ENCODE peak calls at places on chromosomes 11 and 22, in four cellular contexts. T is pancreas, F is neural progenitor cell, X is testis. E is an unnamed sample.

GRCh38 chr22:38935023-38935422 is 22.4 kb upstream of the APOBEC3A start:
- DNase-seq in T (peak; percentile 98), F (no peak), X (no peak), E (peak; percentile 89)

GRCh38 chr22:27347951-27348350 is 453.6 kb downstream of the MN1 start:
- DNase-seq in T (no peak), F (peak; percentile 44), X (no peak), E (no peak)

GRCh38 chr22:46076651-46077339 is 73.5 kb upstream of the PPARA start:
- DNase-seq in T (peak; percentile 68), F (no peak), X (peak; percentile 58), E (no peak)

GRCh38 chr11:105811242-105811641 is 201.4 kb downstream of the GRIA4 start:
- DNase-seq in T (no peak), F (peak; percentile 13), X (no peak), E (no peak)

GRCh38 chr22:44181912-44182590 is 1.3 kb downstream of the PARVG start:
- DNase-seq in T (no peak), F (no peak), X (no peak), E (no peak)

GRCh38 chr11:77470971-77471370 is 2.9 kb downstream of the PAK1 start:
- DNase-seq in T (no peak), F (no peak), X (no peak), E (no peak)

GRCh38 chr11:34002420-34002819 is 49.1 kb upstream of the CAPRIN1 start:
- DNase-seq in T (no peak), F (no peak), X (no peak), E (no peak)

GRCh38 chr22:38921126-38921525 is 36.3 kb upstream of the APOBEC3A start:
- DNase-seq in T (peak; percentile 97), F (no peak), X (no peak), E (no peak)

GRCh38 chr11:32833921-32834320 is 4.2 kb downstream of the PRRG4 start:
- DNase-seq in T (no peak), F (no peak), X (no peak), E (no peak)

GRCh38 chr11:45930031-45930794 is 7.8 kb downstream of the LARGE2 start:
- DNase-seq in T (peak; percentile 75), F (no peak), X (no peak), E (no peak)

GRCh38 chr11:11313426-11313825 is 39.6 kb downstream of the CSNK2A3 start:
- DNase-seq in T (no peak), F (no peak), X (no peak), E (no peak)

GRCh38 chr11:110470716-110471115 is 41.0 kb downstream of the FDX1 start:
- DNase-seq in T (no peak), F (no peak), X (no peak), E (no peak)

GRCh38 chr11:12653729-12654128 is 20.5 kb upstream of the TEAD1 start:
- DNase-seq in T (no peak), F (no peak), X (no peak), E (no peak)

GRCh38 chr11:60942207-60942606 is 9.8 kb downstream of the SLC15A3 start:
- DNase-seq in T (no peak), F (no peak), X (no peak), E (no peak)

GRCh38 chr11:119205080-119205479 is 1.1 kb upstream of the CBL start:
- DNase-seq in T (no peak), F (no peak), X (no peak), E (no peak)
- H3K27ac ChIP-seq in T (peak overlapping the region; percentile 94), F (no peak overlapping the region), X (peak overlapping the region; percentile 98), E (no peak overlapping the region)

DNA sequence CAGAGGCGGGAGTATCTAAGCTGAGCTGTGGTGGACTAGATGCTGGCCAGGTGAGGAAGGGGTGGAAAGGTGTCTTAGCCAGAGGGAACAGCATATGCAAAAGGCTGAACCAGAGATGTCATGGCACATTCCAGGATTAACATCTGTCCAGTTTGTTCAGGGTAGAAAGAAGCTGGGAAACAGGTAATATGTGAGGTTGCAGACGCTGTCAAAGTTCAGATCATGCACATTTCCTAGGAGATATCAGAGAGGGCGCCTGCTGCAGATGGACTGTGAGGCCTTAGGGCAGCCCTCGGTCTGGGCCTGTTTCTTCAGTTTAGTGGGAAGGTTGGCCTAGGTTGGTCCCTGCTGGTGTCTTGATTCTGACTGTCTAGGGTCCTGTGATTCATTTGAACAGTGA is 97.7 kb upstream of the CRYBB3 start:
- DNase-seq in T (no peak), F (no peak), X (no peak), E (no peak)
- H3K27ac ChIP-seq in T (no peak overlapping the region), F (no peak overlapping the region), X (no peak overlapping the region), E (no peak overlapping the region)

GRCh38 chr22:35418088-35418487 is 18.1 kb downstream of the MCM5 start:
- DNase-seq in T (no peak), F (no peak), X (no peak), E (no peak)

GRCh38 chr22:35421121-35421520 is 21.2 kb downstream of the MCM5 start:
- DNase-seq in T (no peak), F (no peak), X (no peak), E (no peak)

GRCh38 chr22:35418726-35419125 is 18.8 kb downstream of the MCM5 start:
- DNase-seq in T (no peak), F (no peak), X (no peak), E (no peak)

GRCh38 chr22:35419756-35420155 is 19.8 kb downstream of the MCM5 start:
- DNase-seq in T (no peak), F (no peak), X (no peak), E (no peak)

GRCh38 chr22:35417606-35418005 is 17.7 kb downstream of the MCM5 start:
- DNase-seq in T (no peak), F (no peak), X (no peak), E (no peak)
- H3K27ac ChIP-seq in T (no peak overlapping the region), F (no peak overlapping the region), X (no peak overlapping the region), E (no peak overlapping the region)

GRCh38 chr11:120223793-120224192 is 13.0 kb downstream of the OAF start:
- DNase-seq in T (no peak), F (no peak), X (no peak), E (no peak)
- H3K27ac ChIP-seq in T (no peak overlapping the region), F (no peak overlapping the region), X (no peak overlapping the region), E (no peak overlapping the region)

GRCh38 chr11:72824811-72825505 is 10.7 kb downstream of the ATG16L2 start:
- DNase-seq in T (peak; percentile 24), F (no peak), X (no peak), E (no peak)

GRCh38 chr11:72824020-72824419 is 9.8 kb downstream of the ATG16L2 start:
- DNase-seq in T (peak; percentile 26), F (no peak), X (no peak), E (no peak)

GRCh38 chr11:72821920-72822799 is 7.9 kb downstream of the ATG16L2 start:
- DNase-seq in T (peak; percentile 95), F (peak; percentile 98), X (peak; percentile 95), E (peak; percentile 72)

GRCh38 chr11:72821221-72821919 is 7.2 kb downstream of the ATG16L2 start:
- DNase-seq in T (peak; percentile 44), F (no peak), X (no peak), E (no peak)

DNA sequence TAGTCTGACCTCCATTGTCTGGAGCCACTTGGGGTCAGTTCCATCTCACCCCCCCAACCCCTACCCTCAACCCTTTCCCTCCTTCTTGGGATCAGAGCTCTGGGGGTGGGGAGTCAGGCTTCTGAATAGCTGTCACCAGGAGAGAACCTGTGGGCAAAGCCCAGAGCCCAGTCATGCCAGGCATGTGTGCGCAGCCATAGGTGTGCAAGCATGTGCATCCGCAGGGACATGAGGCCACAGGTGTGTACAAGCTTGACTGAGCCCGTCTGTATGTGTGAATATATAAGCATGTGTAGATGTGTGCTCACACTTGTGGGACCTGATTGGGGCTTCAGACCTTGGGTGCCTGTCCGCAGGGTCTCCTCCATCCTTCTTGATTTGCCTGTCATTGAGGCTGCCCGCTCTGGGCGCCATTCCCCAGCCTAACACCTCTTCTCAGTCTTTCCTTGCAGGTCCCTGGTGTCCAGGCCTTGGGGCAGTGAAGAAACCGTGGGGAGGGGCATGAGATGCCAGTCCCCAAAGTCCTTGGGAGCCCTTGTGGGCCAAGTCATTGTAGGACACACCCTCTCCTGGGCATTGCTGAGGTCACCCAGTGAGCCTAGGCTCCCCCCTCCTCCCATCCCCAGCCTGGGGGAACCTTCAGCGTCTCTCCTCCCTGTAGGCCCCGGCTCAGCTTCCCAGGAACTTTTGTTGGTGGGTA is 9.0 kb downstream of the ATG16L2 start:
- DNase-seq in T (peak; percentile 38), F (no peak), X (no peak), E (no peak)
- H3K27ac ChIP-seq in T (no peak overlapping the region), F (no peak overlapping the region), X (peak overlapping the region; percentile 19), E (no peak overlapping the region)

GRCh38 chr11:71928739-71929443 is at the start of gene RNF121:
- DNase-seq in T (peak; percentile 97), F (peak; percentile 98), X (peak; percentile 99), E (peak; percentile 87)
- H3K27ac ChIP-seq in T (peak within 1 kb of the TSS; percentile 83), F (peak within 1 kb of the TSS; percentile 90), X (peak within 1 kb of the TSS; percentile 90), E (peak within 1 kb of the TSS; percentile 76)